ENCODE peak calls at places on chromosome 3, in seven cellular contexts. M, Z, N, H, L, S and Q are unnamed samples.

GRCh38 chr3:111735271-111735758 is 123.8 kb upstream of the PHLDB2 start:
- DNase-seq in M (no peak), Z (peak; percentile 95), N (no peak), H (no peak), L (no peak), S (peak; percentile 90), Q (no peak)

GRCh38 chr3:121477589-121477988 is 68.2 kb downstream of the POLQ start:
- DNase-seq in M (no peak), Z (no peak), N (no peak), H (no peak), L (no peak), S (no peak), Q (no peak)

GRCh38 chr3:115989927-115990326 is 366.6 kb downstream of the GAP43 start:
- DNase-seq in M (no peak), Z (no peak), N (no peak), H (no peak), L (no peak), S (no peak), Q (no peak)

GRCh38 chr3:32420138-32420981 is 28.7 kb downstream of the CMTM7 start:
- DNase-seq in M (peak; percentile 51), Z (peak; percentile 97), N (no peak), H (no peak), L (peak; percentile 56), S (peak; percentile 89), Q (peak; percentile 87)

GRCh38 chr3:74075213-74075612 is 450.5 kb upstream of the PDZRN3 start:
- DNase-seq in M (no peak), Z (no peak), N (no peak), H (no peak), L (no peak), S (no peak), Q (no peak)

GRCh38 chr3:123286308-123287023 is 84.7 kb downstream of the SEC22A start:
- DNase-seq in M (peak; percentile 34), Z (peak; percentile 31), N (peak; percentile 68), H (peak; percentile 71), L (no peak), S (peak; percentile 48), Q (peak; percentile 87)

GRCh38 chr3:25663324-25664065 is 1.2 kb downstream of the TOP2B start:
- DNase-seq in M (no peak), Z (peak; percentile 8), N (peak; percentile 32), H (peak; percentile 37), L (no peak), S (peak; percentile 56), Q (peak; percentile 52)

GRCh38 chr3:9951126-9951525 is 1.1 kb downstream of the PRRT3 start:
- DNase-seq in M (no peak), Z (no peak), N (no peak), H (no peak), L (peak; percentile 37), S (no peak), Q (no peak)

GRCh38 chr3:45321607-45322391 is 66.6 kb upstream of the LARS2 start:
- DNase-seq in M (no peak), Z (no peak), N (no peak), H (no peak), L (no peak), S (no peak), Q (no peak)

GRCh38 chr3:16455001-16455400 is 58.5 kb downstream of the RFTN1 start:
- DNase-seq in M (no peak), Z (no peak), N (no peak), H (no peak), L (no peak), S (no peak), Q (no peak)

GRCh38 chr3:160684368-160684740 is 7.4 kb downstream of the ARL14 start:
- DNase-seq in M (no peak), Z (no peak), N (no peak), H (no peak), L (no peak), S (no peak), Q (no peak)

GRCh38 chr3:64368163-64369025 is 143.1 kb upstream of the PRICKLE2 start:
- DNase-seq in M (no peak), Z (no peak), N (no peak), H (no peak), L (no peak), S (no peak), Q (no peak)

GRCh38 chr3:127107002-127107401 is 85.9 kb upstream of the PRR23E start:
- DNase-seq in M (no peak), Z (no peak), N (no peak), H (no peak), L (no peak), S (no peak), Q (no peak)

DNA sequence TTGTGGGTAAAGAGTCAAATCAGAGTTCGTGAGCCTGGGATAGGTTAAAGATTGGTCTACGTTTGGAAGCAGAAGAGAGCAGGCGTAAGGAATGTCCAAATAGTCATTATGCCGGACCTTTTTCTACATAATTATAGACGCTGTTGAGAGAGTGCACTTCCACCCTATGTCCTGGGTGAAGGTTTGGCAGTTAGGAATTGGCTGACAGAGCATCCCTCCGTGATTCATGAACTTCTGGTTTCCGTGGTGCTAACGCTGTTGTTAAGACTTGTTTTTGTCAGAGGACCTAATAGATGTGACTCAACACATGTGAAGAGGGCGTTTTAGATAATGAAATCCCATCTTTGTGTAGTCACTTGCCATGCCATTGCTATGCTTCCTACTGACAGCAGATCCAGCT is 1.1 kb downstream of the EAF1 start:
- DNase-seq in M (no peak), Z (no peak), N (no peak), H (peak; percentile 26), L (no peak), S (no peak), Q (no peak)
- TF ChIP-seq JUND in M (no peak), Z (no peak), N (no peak), H (no peak), L (no peak), S (no peak), Q (no peak)

GRCh38 chr3:180743813-180744212 is 64.5 kb upstream of the CCDC39 start:
- DNase-seq in M (no peak), Z (no peak), N (no peak), H (no peak), L (no peak), S (no peak), Q (no peak)

GRCh38 chr3:180747805-180748361 is 68.6 kb upstream of the CCDC39 start:
- DNase-seq in M (no peak), Z (no peak), N (no peak), H (no peak), L (no peak), S (no peak), Q (no peak)

GRCh38 chr3:180749322-180749721 is 70.0 kb upstream of the CCDC39 start:
- DNase-seq in M (no peak), Z (no peak), N (no peak), H (no peak), L (no peak), S (no peak), Q (no peak)

GRCh38 chr3:180749796-180750195 is 70.5 kb upstream of the CCDC39 start:
- DNase-seq in M (no peak), Z (no peak), N (no peak), H (no peak), L (no peak), S (no peak), Q (no peak)

GRCh38 chr3:180744226-180744625 is 64.9 kb upstream of the CCDC39 start:
- DNase-seq in M (no peak), Z (no peak), N (peak; percentile 2), H (no peak), L (no peak), S (no peak), Q (no peak)
- TF ChIP-seq JUND in M (no peak), Z (no peak), N (no peak), H (no peak), L (no peak), S (no peak), Q (no peak)

GRCh38 chr3:38558864-38559263 is 62.7 kb downstream of the EXOG start:
- DNase-seq in M (no peak), Z (no peak), N (no peak), H (no peak), L (no peak), S (no peak), Q (no peak)
- TF ChIP-seq JUND in M (no peak), Z (no peak), N (no peak), H (no peak), L (no peak), S (no peak), Q (no peak)

GRCh38 chr3:146396792-146397191 is 72.6 kb downstream of the PLSCR2 start:
- DNase-seq in M (no peak), Z (no peak), N (no peak), H (no peak), L (no peak), S (no peak), Q (no peak)

GRCh38 chr3:146390006-146390772 is 79.2 kb downstream of the PLSCR2 start:
- DNase-seq in M (no peak), Z (no peak), N (no peak), H (no peak), L (no peak), S (no peak), Q (no peak)

GRCh38 chr3:146387566-146387965 is 81.8 kb downstream of the PLSCR2 start:
- DNase-seq in M (no peak), Z (no peak), N (no peak), H (no peak), L (no peak), S (no peak), Q (no peak)

GRCh38 chr3:146395164-146395563 is 74.2 kb downstream of the PLSCR2 start:
- DNase-seq in M (no peak), Z (no peak), N (no peak), H (no peak), L (no peak), S (no peak), Q (no peak)

GRCh38 chr3:146390967-146391366 is 78.4 kb downstream of the PLSCR2 start:
- DNase-seq in M (no peak), Z (no peak), N (no peak), H (no peak), L (no peak), S (no peak), Q (no peak)
- TF ChIP-seq JUND in M (no peak), Z (no peak), N (no peak), H (no peak), L (no peak), S (no peak), Q (no peak)

GRCh38 chr3:138862531-138862923 is 27.8 kb upstream of the PIK3CB start:
- DNase-seq in M (no peak), Z (peak; percentile 12), N (no peak), H (no peak), L (no peak), S (no peak), Q (no peak)
- TF ChIP-seq JUND in M (no peak), Z (no peak), N (no peak), H (no peak), L (no peak), S (no peak), Q (no peak)

GRCh38 chr3:114252954-114253353 is 15.6 kb upstream of the ZNF80 start:
- DNase-seq in M (no peak), Z (no peak), N (no peak), H (no peak), L (no peak), S (no peak), Q (no peak)

GRCh38 chr3:114253505-114253904 is 16.1 kb upstream of the ZNF80 start:
- DNase-seq in M (no peak), Z (no peak), N (no peak), H (no peak), L (no peak), S (no peak), Q (no peak)
- TF ChIP-seq JUND in M (no peak), Z (no peak), N (no peak), H (no peak), L (no peak), S (no peak), Q (no peak)